ENCODE peak calls at places on chromosomes 6 and 20, in six cellular contexts. One of them, this sample, is unnamed. For H3K36me3, the result is how much of the 10 kb centered on the place peaks cover.

GRCh38 chr6:135270676-135271536 is 89.8 kb downstream of the MYB start:
- DNase-seq in body of pancreas: peak
- DNase-seq in breast epithelium: peak
- DNase-seq in ascending aorta: no peak
- DNase-seq in CD8-positive, alpha-beta T cell: no peak
- DNase-seq in lower lobe of right lung: peak
- DNase-seq in this sample: no peak

GRCh38 chr6:16380220-16380809 is 141.9 kb downstream of the GMPR start:
- DNase-seq in body of pancreas: no peak
- DNase-seq in breast epithelium: no peak
- DNase-seq in ascending aorta: peak
- DNase-seq in CD8-positive, alpha-beta T cell: no peak
- DNase-seq in lower lobe of right lung: no peak
- DNase-seq in this sample: no peak

GRCh38 chr6:167157867-167158266 is at the start of gene GPR31:
- DNase-seq in body of pancreas: no peak
- DNase-seq in breast epithelium: no peak
- DNase-seq in ascending aorta: no peak
- DNase-seq in CD8-positive, alpha-beta T cell: no peak
- DNase-seq in lower lobe of right lung: no peak
- DNase-seq in this sample: no peak

GRCh38 chr6:111603648-111604047 is 2.0 kb downstream of the TRAF3IP2 start:
- DNase-seq in body of pancreas: no peak
- DNase-seq in breast epithelium: no peak
- DNase-seq in ascending aorta: no peak
- DNase-seq in CD8-positive, alpha-beta T cell: no peak
- DNase-seq in lower lobe of right lung: no peak
- DNase-seq in this sample: no peak

GRCh38 chr6:99841297-99841696 is 152.7 kb downstream of the MCHR2 start:
- DNase-seq in body of pancreas: no peak
- DNase-seq in breast epithelium: no peak
- DNase-seq in ascending aorta: no peak
- DNase-seq in CD8-positive, alpha-beta T cell: no peak
- DNase-seq in lower lobe of right lung: no peak
- DNase-seq in this sample: no peak

GRCh38 chr20:6920991-6921613 is 153.6 kb downstream of the BMP2 start:
- DNase-seq in body of pancreas: no peak
- DNase-seq in breast epithelium: no peak
- DNase-seq in ascending aorta: no peak
- DNase-seq in CD8-positive, alpha-beta T cell: no peak
- DNase-seq in lower lobe of right lung: no peak
- DNase-seq in this sample: no peak

GRCh38 chr6:33407132-33407718 is 3.6 kb upstream of the PHF1 start:
- DNase-seq in body of pancreas: no peak
- DNase-seq in breast epithelium: no peak
- DNase-seq in ascending aorta: no peak
- DNase-seq in CD8-positive, alpha-beta T cell: no peak
- DNase-seq in lower lobe of right lung: no peak
- DNase-seq in this sample: no peak

GRCh38 chr20:31790401-31790800 is 28.8 kb upstream of the MYLK2 start:
- DNase-seq in body of pancreas: no peak
- DNase-seq in breast epithelium: no peak
- DNase-seq in ascending aorta: no peak
- DNase-seq in CD8-positive, alpha-beta T cell: no peak
- DNase-seq in lower lobe of right lung: no peak
- DNase-seq in this sample: no peak

GRCh38 chr6:114063956-114064355 is 93.0 kb upstream of the HDAC2 start:
- DNase-seq in body of pancreas: no peak
- DNase-seq in breast epithelium: no peak
- DNase-seq in ascending aorta: no peak
- DNase-seq in CD8-positive, alpha-beta T cell: no peak
- DNase-seq in lower lobe of right lung: no peak
- DNase-seq in this sample: no peak

GRCh38 chr20:17823382-17824144 is 123.8 kb downstream of the BANF2 start:
- DNase-seq in body of pancreas: peak
- DNase-seq in breast epithelium: no peak
- DNase-seq in ascending aorta: no peak
- DNase-seq in CD8-positive, alpha-beta T cell: no peak
- DNase-seq in lower lobe of right lung: no peak
- DNase-seq in this sample: no peak

GRCh38 chr6:8175046-8175777 is 72.9 kb upstream of the EEF1E1 start:
- DNase-seq in body of pancreas: no peak
- DNase-seq in breast epithelium: no peak
- DNase-seq in ascending aorta: no peak
- DNase-seq in CD8-positive, alpha-beta T cell: no peak
- DNase-seq in lower lobe of right lung: no peak
- DNase-seq in this sample: no peak

GRCh38 chr6:9240861-9241260 is 805.5 kb upstream of the SLC35B3 start:
- DNase-seq in body of pancreas: no peak
- DNase-seq in breast epithelium: no peak
- DNase-seq in ascending aorta: no peak
- DNase-seq in CD8-positive, alpha-beta T cell: no peak
- DNase-seq in lower lobe of right lung: no peak
- DNase-seq in this sample: no peak

GRCh38 chr6:108074359-108075144 is at the start of gene OSTM1:
- DNase-seq in body of pancreas: peak
- DNase-seq in breast epithelium: peak
- DNase-seq in ascending aorta: peak
- DNase-seq in CD8-positive, alpha-beta T cell: peak
- DNase-seq in lower lobe of right lung: peak
- DNase-seq in this sample: peak

GRCh38 chr6:30836431-30836866 is 47.9 kb upstream of the DDR1 start:
- DNase-seq in body of pancreas: peak
- DNase-seq in breast epithelium: no peak
- DNase-seq in ascending aorta: peak
- DNase-seq in CD8-positive, alpha-beta T cell: no peak
- DNase-seq in lower lobe of right lung: no peak
- DNase-seq in this sample: peak

GRCh38 chr6:113120577-113121285 is 736.4 kb upstream of the MARCKS start:
- DNase-seq in body of pancreas: no peak
- DNase-seq in breast epithelium: no peak
- DNase-seq in ascending aorta: no peak
- DNase-seq in CD8-positive, alpha-beta T cell: no peak
- DNase-seq in lower lobe of right lung: no peak
- DNase-seq in this sample: no peak

GRCh38 chr6:39107034-39107433 is 8.0 kb downstream of the SAYSD1 start:
- DNase-seq in body of pancreas: no peak
- DNase-seq in breast epithelium: no peak
- DNase-seq in ascending aorta: no peak
- DNase-seq in CD8-positive, alpha-beta T cell: no peak
- DNase-seq in lower lobe of right lung: no peak
- DNase-seq in this sample: no peak

GRCh38 chr20:49207071-49207470 is 12.1 kb upstream of the DDX27 start:
- DNase-seq in body of pancreas: no peak
- DNase-seq in breast epithelium: no peak
- DNase-seq in ascending aorta: no peak
- DNase-seq in CD8-positive, alpha-beta T cell: no peak
- DNase-seq in lower lobe of right lung: no peak
- DNase-seq in this sample: no peak

GRCh38 chr6:48109902-48110301 is 1.1 kb downstream of the PTCHD4 start:
- DNase-seq in body of pancreas: no peak
- DNase-seq in breast epithelium: no peak
- DNase-seq in ascending aorta: no peak
- DNase-seq in CD8-positive, alpha-beta T cell: no peak
- DNase-seq in lower lobe of right lung: no peak
- DNase-seq in this sample: no peak

GRCh38 chr20:25745100-25745499 is 48.4 kb upstream of the ZNF337 start:
- DNase-seq in body of pancreas: no peak
- DNase-seq in breast epithelium: no peak
- DNase-seq in ascending aorta: no peak
- DNase-seq in CD8-positive, alpha-beta T cell: no peak
- DNase-seq in lower lobe of right lung: no peak
- DNase-seq in this sample: no peak

GRCh38 chr6:8392569-8392968 is 42.8 kb downstream of the SLC35B3 start:
- DNase-seq in body of pancreas: no peak
- DNase-seq in breast epithelium: no peak
- DNase-seq in ascending aorta: no peak
- DNase-seq in CD8-positive, alpha-beta T cell: no peak
- DNase-seq in lower lobe of right lung: no peak
- DNase-seq in this sample: no peak

GRCh38 chr20:20010639-20011500 is 6.3 kb upstream of the NAA20 start:
- DNase-seq in body of pancreas: no peak
- DNase-seq in breast epithelium: no peak
- DNase-seq in ascending aorta: no peak
- DNase-seq in CD8-positive, alpha-beta T cell: no peak
- DNase-seq in lower lobe of right lung: no peak
- DNase-seq in this sample: no peak

GRCh38 chr6:165718486-165718885 is 55.4 kb upstream of the PDE10A start:
- DNase-seq in body of pancreas: no peak
- DNase-seq in breast epithelium: no peak
- DNase-seq in ascending aorta: no peak
- DNase-seq in CD8-positive, alpha-beta T cell: no peak
- DNase-seq in lower lobe of right lung: no peak
- DNase-seq in this sample: no peak

GRCh38 chr6:81762132-81762531 is 9.7 kb upstream of the TENT5A start:
- DNase-seq in body of pancreas: no peak
- DNase-seq in breast epithelium: no peak
- DNase-seq in ascending aorta: no peak
- DNase-seq in CD8-positive, alpha-beta T cell: no peak
- DNase-seq in lower lobe of right lung: no peak
- DNase-seq in this sample: no peak

GRCh38 chr20:219290-220115 is 7.6 kb upstream of the DEFB129 start:
- DNase-seq in body of pancreas: no peak
- DNase-seq in breast epithelium: no peak
- DNase-seq in ascending aorta: no peak
- DNase-seq in CD8-positive, alpha-beta T cell: no peak
- DNase-seq in lower lobe of right lung: no peak
- DNase-seq in this sample: no peak

GRCh38 chr6:161171207-161171606 is 102.7 kb downstream of the AGPAT4 start:
- DNase-seq in body of pancreas: no peak
- DNase-seq in breast epithelium: no peak
- DNase-seq in ascending aorta: no peak
- DNase-seq in CD8-positive, alpha-beta T cell: no peak
- DNase-seq in lower lobe of right lung: no peak
- DNase-seq in this sample: no peak

GRCh38 chr6:80154160-80154559 is 47.7 kb downstream of the BCKDHB start:
- DNase-seq in body of pancreas: no peak
- DNase-seq in breast epithelium: no peak
- DNase-seq in ascending aorta: no peak
- DNase-seq in CD8-positive, alpha-beta T cell: no peak
- DNase-seq in lower lobe of right lung: no peak
- DNase-seq in this sample: no peak
- TF ChIP-seq CTCF in body of pancreas: no peak
- TF ChIP-seq CTCF in breast epithelium: no peak
- TF ChIP-seq CTCF in ascending aorta: no peak
- TF ChIP-seq CTCF in CD8-positive, alpha-beta T cell: no peak
- TF ChIP-seq CTCF in lower lobe of right lung: no peak
- TF ChIP-seq CTCF in this sample: no peak

GRCh38 chr6:83970582-83970981 is 63.0 kb upstream of the MRAP2 start:
- DNase-seq in body of pancreas: no peak
- DNase-seq in breast epithelium: no peak
- DNase-seq in ascending aorta: no peak
- DNase-seq in CD8-positive, alpha-beta T cell: no peak
- DNase-seq in lower lobe of right lung: no peak
- DNase-seq in this sample: no peak
- H3K36me3 ChIP-seq in body of pancreas: under half
- H3K36me3 ChIP-seq in breast epithelium: under half
- H3K36me3 ChIP-seq in ascending aorta: under half
- H3K36me3 ChIP-seq in CD8-positive, alpha-beta T cell: under half
- H3K36me3 ChIP-seq in lower lobe of right lung: under half
- H3K36me3 ChIP-seq in this sample: under half

GRCh38 chr6:23435798-23436197 is 690.2 kb upstream of the NRSN1 start:
- DNase-seq in body of pancreas: no peak
- DNase-seq in breast epithelium: no peak
- DNase-seq in ascending aorta: no peak
- DNase-seq in CD8-positive, alpha-beta T cell: no peak
- DNase-seq in lower lobe of right lung: no peak
- DNase-seq in this sample: no peak
- TF ChIP-seq CTCF in body of pancreas: no peak
- TF ChIP-seq CTCF in breast epithelium: no peak
- TF ChIP-seq CTCF in ascending aorta: no peak
- TF ChIP-seq CTCF in CD8-positive, alpha-beta T cell: no peak
- TF ChIP-seq CTCF in lower lobe of right lung: no peak
- TF ChIP-seq CTCF in this sample: no peak

DNA sequence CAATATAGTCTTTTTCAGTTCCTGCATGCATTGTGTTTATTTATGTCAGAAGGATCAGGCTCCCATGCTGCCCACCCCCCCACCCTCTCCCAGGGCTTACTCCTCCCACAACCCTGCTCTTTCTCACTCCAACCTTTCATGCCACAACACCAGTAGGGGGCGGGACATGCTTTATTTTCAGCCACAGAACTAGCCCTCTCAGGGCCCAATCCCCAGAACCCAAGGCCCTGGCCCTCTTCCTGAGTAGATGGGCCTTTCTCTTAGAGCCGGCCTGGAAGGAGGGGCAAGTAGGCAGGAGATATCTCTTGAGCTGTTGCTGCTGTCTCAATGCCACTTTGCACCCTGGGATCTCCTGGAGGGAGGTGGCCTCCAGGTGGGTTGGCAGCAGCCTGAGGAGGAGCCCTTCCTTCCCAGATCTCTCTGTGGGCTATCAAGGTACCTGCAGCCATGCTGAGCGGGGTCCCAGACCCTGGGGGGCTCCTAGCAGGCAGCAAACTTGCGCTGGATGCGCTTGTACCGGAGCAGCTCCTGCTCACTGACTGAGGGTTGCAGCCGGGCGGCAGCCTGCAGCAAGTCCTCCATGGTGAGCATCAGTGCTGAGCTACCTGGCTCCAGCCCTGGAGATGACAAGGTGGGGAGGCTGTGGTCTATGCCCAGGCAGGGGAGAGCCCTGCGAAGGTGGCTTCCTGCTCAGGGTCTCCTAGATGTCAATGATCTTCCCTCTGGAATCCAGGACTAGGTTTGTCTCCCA is 3.5 kb downstream of the GNMT start:
- DNase-seq in body of pancreas: peak
- DNase-seq in breast epithelium: no peak
- DNase-seq in ascending aorta: no peak
- DNase-seq in CD8-positive, alpha-beta T cell: no peak
- DNase-seq in lower lobe of right lung: no peak
- DNase-seq in this sample: no peak
- H3K36me3 ChIP-seq in body of pancreas: under half
- H3K36me3 ChIP-seq in breast epithelium: under half
- H3K36me3 ChIP-seq in ascending aorta: under half
- H3K36me3 ChIP-seq in CD8-positive, alpha-beta T cell: under half
- H3K36me3 ChIP-seq in lower lobe of right lung: half or more
- H3K36me3 ChIP-seq in this sample: under half